ENCODE peak calls at places on chromosome 16, in ten cellular contexts. A is transverse colon, D is IMR-90, I is esophagus muscularis mucosa, P is A549, K is HCT116, Q is heart left ventricle, E is sigmoid colon, R is stomach, F is HepG2. H is an unnamed sample.
A peak's percentile ranks its signal among the peaks of the same experiment; 100 is the strongest.

GRCh38 chr16:23501291-23501690 is 9.0 kb downstream of the GGA2 start:
- DNase-seq in F (no peak), Q (no peak), E (no peak), K (no peak), R (peak; percentile 48), I (no peak), A (no peak), D (no peak), P (no peak), H (peak; percentile 41)

GRCh38 chr16:23514381-23515152 is 4.3 kb upstream of the GGA2 start:
- DNase-seq in I (no peak), K (no peak), P (no peak), D (no peak), A (no peak), R (no peak), F (no peak), Q (no peak), E (no peak), H (no peak)

GRCh38 chr16:18804540-18804939 is 3.2 kb upstream of the ARL6IP1 start:
- DNase-seq in I (no peak), R (no peak), A (no peak), K (no peak), P (no peak), F (no peak), E (no peak), D (no peak), Q (no peak), H (no peak)

GRCh38 chr16:50747206-50747956 is 5.5 kb downstream of the CYLD start:
- DNase-seq in Q (no peak), F (peak; percentile 46), P (no peak), R (no peak), D (no peak), K (peak; percentile 15), I (no peak), E (no peak), A (no peak), H (no peak)

GRCh38 chr16:1089439-1089821 is 6.6 kb downstream of the C1QTNF8 start:
- DNase-seq in E (no peak), D (no peak), Q (peak; percentile 66), P (no peak), A (no peak), I (no peak), K (no peak), F (no peak), R (no peak), H (no peak)

GRCh38 chr16:85794696-85795095 is 4.6 kb downstream of the EMC8 start:
- DNase-seq in I (no peak), E (no peak), P (no peak), K (no peak), D (no peak), A (no peak), F (no peak), Q (no peak), R (no peak), H (no peak)

GRCh38 chr16:31404353-31405064 is 11.4 kb downstream of the ITGAD start:
- DNase-seq in P (peak; percentile 97), R (no peak), K (peak; percentile 67), A (no peak), E (no peak), D (no peak), F (no peak), Q (no peak), I (no peak), H (peak; percentile 70)

GRCh38 chr16:85716680-85717038 is 27.9 kb upstream of the GINS2 start:
- DNase-seq in E (no peak), Q (no peak), A (no peak), D (no peak), R (no peak), K (no peak), F (no peak), I (no peak), P (no peak), H (no peak)

GRCh38 chr16:79497951-79498350 is 102.6 kb downstream of the MAF start:
- DNase-seq in I (no peak), E (no peak), Q (no peak), D (no peak), F (no peak), P (no peak), A (no peak), K (no peak), R (no peak), H (no peak)

GRCh38 chr16:4094138-4094773 is 22.0 kb downstream of the ADCY9 start:
- DNase-seq in R (no peak), E (no peak), F (peak; percentile 84), K (no peak), A (no peak), P (no peak), D (no peak), Q (no peak), I (no peak), H (peak; percentile 16)

GRCh38 chr16:83530293-83530692 is 277.5 kb upstream of the HSBP1 start:
- DNase-seq in E (no peak), K (no peak), F (no peak), Q (no peak), D (peak; percentile 83), I (no peak), P (no peak), A (no peak), R (no peak), H (no peak)

GRCh38 chr16:56547120-56547948 is 17.5 kb upstream of the MT4 start:
- DNase-seq in I (no peak), K (no peak), A (no peak), D (peak; percentile 85), R (no peak), Q (no peak), E (peak; percentile 70), P (no peak), F (no peak), H (no peak)

GRCh38 chr16:87552772-87553171 is 49.5 kb upstream of the JPH3 start:
- DNase-seq in D (no peak), Q (no peak), A (no peak), K (no peak), F (no peak), R (no peak), I (no peak), E (no peak), P (no peak), H (no peak)

GRCh38 chr16:56848955-56849689 is 15.9 kb upstream of the SLC12A3 start:
- DNase-seq in D (peak; percentile 78), I (no peak), F (peak; percentile 39), P (no peak), K (no peak), E (no peak), R (no peak), Q (no peak), A (no peak), H (no peak)

GRCh38 chr16:54817432-54817831 is 113.2 kb upstream of the IRX5 start:
- DNase-seq in K (no peak), E (no peak), R (peak; percentile 40), F (peak; percentile 6), D (no peak), Q (peak; percentile 33), P (peak; percentile 5), I (no peak), A (no peak), H (no peak)

GRCh38 chr16:4052801-4053662 is 63.2 kb downstream of the ADCY9 start:
- DNase-seq in A (peak; percentile 69), R (no peak), D (peak; percentile 81), F (no peak), Q (peak; percentile 85), E (peak; percentile 74), I (no peak), K (peak; percentile 15), P (no peak), H (peak; percentile 96)

GRCh38 chr16:11079657-11080187 is 135.4 kb downstream of the CLEC16A start:
- DNase-seq in I (no peak), D (peak; percentile 98), A (no peak), R (no peak), E (peak; percentile 68), F (no peak), P (no peak), Q (peak; percentile 19), K (no peak), H (no peak)

GRCh38 chr16:10708969-10709368 is 14.2 kb upstream of the TEKT5 start:
- DNase-seq in P (no peak), K (no peak), E (no peak), A (no peak), I (no peak), F (no peak), R (no peak), D (no peak), Q (no peak), H (no peak)

GRCh38 chr16:12215302-12216105 is 239.0 kb downstream of the SNX29 start:
- DNase-seq in K (no peak), F (peak; percentile 36), P (no peak), E (no peak), D (no peak), Q (no peak), A (no peak), I (no peak), R (no peak), H (no peak)
- TF ChIP-seq CTCF in K (peak; percentile 46), F (peak; percentile 80), P (no peak), E (no peak), D (peak; percentile 38), Q (no peak), A (no peak), I (no peak), R (no peak), H (no peak)

GRCh38 chr16:14641877-14642276 is 9.1 kb downstream of the BFAR start:
- DNase-seq in I (no peak), E (no peak), K (no peak), F (no peak), Q (no peak), A (no peak), D (no peak), R (no peak), P (no peak), H (no peak)
- TF ChIP-seq POLR2A in I (no peak), E (no peak), K (no peak), F (no peak), Q (no peak), A (no peak), D (no peak), R (no peak), P (no peak), H (no peak)

GRCh38 chr16:73059779-73060178 is 11.9 kb upstream of the ZFHX3 start:
- DNase-seq in R (no peak), I (no peak), K (no peak), P (no peak), E (no peak), D (no peak), F (no peak), Q (no peak), A (no peak), H (no peak)
- H3K27ac ChIP-seq in R (peak overlapping the region; percentile 87), I (peak overlapping the region; percentile 96), K (no peak overlapping the region), P (peak overlapping the region; percentile 99), E (peak overlapping the region; percentile 99), D (no peak overlapping the region), F (no peak overlapping the region), Q (peak overlapping the region; percentile 77), A (peak overlapping the region; percentile 96), H (peak overlapping the region; percentile 94)

DNA sequence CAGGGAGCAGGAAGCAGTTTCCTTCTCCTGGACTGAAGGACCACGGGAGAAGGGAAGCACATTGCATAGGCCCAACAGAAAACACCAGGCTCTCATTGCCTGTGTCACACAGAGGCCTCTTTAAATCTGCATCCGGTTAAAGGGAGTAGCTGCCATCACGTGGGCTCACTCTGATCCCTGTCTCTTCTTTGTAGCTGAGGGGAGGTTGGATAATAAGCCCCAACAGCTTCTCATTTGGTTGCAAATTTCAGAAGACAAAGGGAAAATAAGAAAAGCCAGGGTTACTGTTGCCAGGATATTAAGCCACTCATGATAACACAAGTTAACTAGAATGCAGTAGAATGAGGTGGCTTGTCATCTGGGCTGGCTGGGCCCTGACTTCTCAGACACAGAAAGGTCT is 325.2 kb upstream of the ERCC4 start:
- DNase-seq in P (no peak), A (no peak), F (no peak), D (no peak), I (no peak), K (no peak), E (no peak), R (no peak), Q (no peak), H (no peak)
- TF ChIP-seq CTCF in P (no peak), A (no peak), F (no peak), D (no peak), I (no peak), K (no peak), E (no peak), R (no peak), Q (no peak), H (no peak)